ENCODE peak calls at places on chromosomes 7 and 10, in five cellular contexts. G is right lobe of liver, J is A549, O is uterus, Y is tibial artery. N is an unnamed sample. For H3K9me3 and H3K4me1, the result is how much of the 10 kb centered on the place peaks cover.

GRCh38 chr10:93346712-93347111 is 135.4 kb downstream of the MYOF start:
- DNase-seq in G (no peak), J (no peak), O (no peak), Y (no peak), N (no peak)

GRCh38 chr7:151225948-151226510 is 976 bp downstream of the ABCF2 start:
- DNase-seq in G (no peak), J (no peak), O (no peak), Y (peak), N (no peak)

GRCh38 chr7:157905740-157906461 is 569.1 kb downstream of the DNAJB6 start:
- DNase-seq in G (no peak), J (no peak), O (no peak), Y (peak), N (no peak)

GRCh38 chr7:154928136-154929005 is 74.6 kb downstream of the PAXIP1 start:
- DNase-seq in G (no peak), J (peak), O (peak), Y (no peak), N (no peak)

GRCh38 chr7:85078181-85078580 is 108.7 kb downstream of the SEMA3D start:
- DNase-seq in G (no peak), J (no peak), O (no peak), Y (no peak), N (no peak)

GRCh38 chr10:78458983-78459638 is 425.4 kb downstream of the RPS24 start:
- DNase-seq in G (no peak), J (peak), O (no peak), Y (no peak), N (no peak)

GRCh38 chr7:38328814-38329213 is 55.4 kb upstream of the TARP start:
- DNase-seq in G (no peak), J (no peak), O (no peak), Y (no peak), N (no peak)

GRCh38 chr7:29684787-29685650 is 121.3 kb upstream of the WIPF3 start:
- DNase-seq in G (peak), J (peak), O (peak), Y (peak), N (peak)

GRCh38 chr7:607938-608337 is 88.3 kb upstream of the PDGFA start:
- DNase-seq in G (no peak), J (no peak), O (no peak), Y (no peak), N (no peak)

GRCh38 chr7:90211391-90212148 is at the start of gene STEAP2:
- DNase-seq in G (peak), J (peak), O (peak), Y (peak), N (peak)

GRCh38 chr7:1874522-1875389 is 204.7 kb downstream of the ELFN1 start:
- DNase-seq in G (no peak), J (no peak), O (no peak), Y (no peak), N (no peak)

GRCh38 chr10:127905623-127906261 is 1.2 kb upstream of the PTPRE start:
- DNase-seq in G (no peak), J (no peak), O (no peak), Y (no peak), N (no peak)

GRCh38 chr7:20376796-20377195 is 46.1 kb downstream of the ITGB8 start:
- DNase-seq in G (no peak), J (no peak), O (no peak), Y (no peak), N (no peak)

GRCh38 chr7:47148541-47149207 is 433.2 kb downstream of the TNS3 start:
- DNase-seq in G (no peak), J (no peak), O (no peak), Y (no peak), N (no peak)

GRCh38 chr10:92848037-92848440 is 281 bp upstream of the EXOC6 start:
- DNase-seq in G (no peak), J (no peak), O (no peak), Y (no peak), N (no peak)

GRCh38 chr10:49598164-49598856 is 11.8 kb upstream of the SLC18A3 start:
- DNase-seq in G (no peak), J (no peak), O (no peak), Y (peak), N (no peak)

GRCh38 chr10:97922378-97922758 is 72.7 kb downstream of the GOLGA7B start:
- DNase-seq in G (no peak), J (no peak), O (no peak), Y (no peak), N (no peak)

GRCh38 chr7:3897430-3898385 is 596.7 kb downstream of the SDK1 start:
- DNase-seq in G (no peak), J (peak), O (no peak), Y (no peak), N (no peak)

GRCh38 chr7:66281678-66282593 is 76.8 kb downstream of the TPST1 start:
- DNase-seq in G (no peak), J (peak), O (peak), Y (no peak), N (no peak)

GRCh38 chr10:44923611-44924010 is 12.5 kb downstream of the TMEM72 start:
- DNase-seq in G (no peak), J (no peak), O (no peak), Y (peak), N (no peak)

GRCh38 chr10:11147723-11148122 is 130.1 kb downstream of the CELF2 start:
- DNase-seq in G (no peak), J (no peak), O (no peak), Y (no peak), N (no peak)

GRCh38 chr7:150451097-150451793 is 815 bp downstream of the GIMAP8 start:
- DNase-seq in G (peak), J (no peak), O (no peak), Y (peak), N (peak)

GRCh38 chr7:33895025-33895804 is 10.1 kb upstream of the BMPER start:
- DNase-seq in G (peak), J (peak), O (peak), Y (peak), N (peak)

GRCh38 chr7:10644849-10645248 is 328.8 kb upstream of the PHF14 start:
- DNase-seq in G (no peak), J (no peak), O (no peak), Y (no peak), N (no peak)

GRCh38 chr10:79488303-79488702 is 24.0 kb upstream of the EIF5AL1 start:
- DNase-seq in G (no peak), J (peak), O (peak), Y (peak), N (peak)

GRCh38 chr7:7696458-7697119 is 21.8 kb downstream of the RPA3 start:
- DNase-seq in G (no peak), J (no peak), O (no peak), Y (no peak), N (no peak)

GRCh38 chr7:106039486-106040060 is 72.5 kb downstream of the SYPL1 start:
- DNase-seq in G (no peak), J (no peak), O (peak), Y (no peak), N (no peak)

GRCh38 chr10:124743188-124744046 is 761 bp downstream of the FAM53B start:
- DNase-seq in G (no peak), J (peak), O (peak), Y (no peak), N (no peak)

GRCh38 chr7:158501300-158502067 is 86.1 kb downstream of the PTPRN2 start:
- DNase-seq in G (no peak), J (no peak), O (no peak), Y (no peak), N (no peak)

GRCh38 chr7:2813350-2814185 is 30.5 kb downstream of the GNA12 start:
- DNase-seq in G (no peak), J (no peak), O (no peak), Y (no peak), N (no peak)

GRCh38 chr7:50308301-50309129 is 4.0 kb downstream of the IKZF1 start:
- DNase-seq in G (no peak), J (no peak), O (no peak), Y (no peak), N (no peak)

GRCh38 chr10:16904619-16905018 is 87.4 kb upstream of the RSU1 start:
- DNase-seq in G (no peak), J (no peak), O (no peak), Y (no peak), N (no peak)

GRCh38 chr7:67387851-67388250 is 391.2 kb downstream of the TYW1 start:
- DNase-seq in G (no peak), J (no peak), O (no peak), Y (no peak), N (no peak)

GRCh38 chr10:61792097-61792496 is 109.4 kb upstream of the ARID5B start:
- DNase-seq in G (no peak), J (no peak), O (no peak), Y (no peak), N (no peak)

GRCh38 chr10:79140906-79141305 is 72.1 kb downstream of the ZMIZ1 start:
- DNase-seq in G (no peak), J (no peak), O (no peak), Y (no peak), N (no peak)

GRCh38 chr10:13470270-13470669 is 58.5 kb downstream of the BEND7 start:
- DNase-seq in G (no peak), J (no peak), O (no peak), Y (no peak), N (no peak)
- TF ChIP-seq CTCF in G (no peak), J (no peak), O (no peak), Y (no peak), N (no peak)

GRCh38 chr10:103203466-103203865 is 10.4 kb upstream of the NT5C2 start:
- DNase-seq in G (no peak), J (no peak), O (no peak), Y (no peak), N (no peak)

GRCh38 chr10:103204353-103205255 is 11.5 kb upstream of the NT5C2 start:
- DNase-seq in G (no peak), J (peak), O (no peak), Y (no peak), N (no peak)

GRCh38 chr10:103202319-103202718 is 9.2 kb upstream of the NT5C2 start:
- DNase-seq in G (no peak), J (no peak), O (no peak), Y (no peak), N (no peak)

DNA sequence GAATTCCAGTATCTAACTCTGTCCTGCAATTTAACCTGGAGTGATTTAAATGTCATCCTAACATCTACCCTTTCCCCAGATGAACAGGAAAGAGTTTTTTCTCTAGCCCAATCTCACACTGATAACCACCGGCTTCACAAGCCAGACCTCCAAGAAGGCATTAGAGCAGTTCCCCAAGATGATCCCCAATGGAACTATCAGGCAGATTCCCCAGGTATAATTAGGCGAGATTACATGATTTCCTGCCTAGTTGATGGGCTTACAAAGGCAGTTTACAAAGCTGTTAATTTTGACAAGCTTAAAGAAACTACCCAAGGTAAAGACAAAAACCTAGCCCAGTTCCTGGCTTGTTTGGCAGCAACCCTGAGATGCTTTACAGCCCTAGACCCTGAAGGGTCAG is 14.1 kb upstream of the NT5C2 start:
- DNase-seq in G (no peak), J (no peak), O (no peak), Y (no peak), N (no peak)
- H3K9me3 ChIP-seq in G (under half), J (under half), O (under half), Y (under half), N (under half)

DNA sequence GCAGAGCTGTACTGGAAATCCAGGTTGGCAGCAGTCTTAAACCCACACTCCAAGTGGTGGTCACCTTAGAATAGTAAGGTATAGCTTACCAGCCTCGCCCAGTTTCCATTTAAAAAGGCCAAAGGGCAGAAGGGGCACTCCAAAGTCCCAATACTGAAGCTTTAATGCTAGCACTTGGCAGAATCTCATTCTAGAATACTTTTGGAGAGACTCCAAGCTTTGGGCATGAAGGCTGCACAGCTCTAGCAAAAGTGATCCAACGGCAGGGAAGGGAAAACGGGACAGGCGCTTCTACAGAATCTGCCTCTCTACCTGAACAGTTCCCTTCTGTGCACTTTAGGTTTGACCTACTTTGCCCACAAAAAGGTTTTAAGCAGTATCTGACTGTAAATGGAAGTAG is 19.7 kb downstream of the SMURF1 start:
- DNase-seq in G (no peak), J (no peak), O (no peak), Y (no peak), N (no peak)
- H3K4me1 ChIP-seq in G (under half), J (half or more), O (under half), Y (half or more), N (under half)

GRCh38 chr10:5976689-5977470 is 463 bp downstream of the IL15RA start:
- DNase-seq in G (peak), J (peak), O (peak), Y (no peak), N (peak)

GRCh38 chr10:5973069-5973468 is 4.3 kb downstream of the IL15RA start:
- DNase-seq in G (no peak), J (no peak), O (no peak), Y (no peak), N (no peak)

GRCh38 chr10:5975641-5976473 is 1.5 kb downstream of the IL15RA start:
- DNase-seq in G (no peak), J (no peak), O (peak), Y (peak), N (no peak)

GRCh38 chr10:5981529-5981928 is 4.2 kb upstream of the IL15RA start:
- DNase-seq in G (no peak), J (no peak), O (no peak), Y (no peak), N (no peak)

DNA sequence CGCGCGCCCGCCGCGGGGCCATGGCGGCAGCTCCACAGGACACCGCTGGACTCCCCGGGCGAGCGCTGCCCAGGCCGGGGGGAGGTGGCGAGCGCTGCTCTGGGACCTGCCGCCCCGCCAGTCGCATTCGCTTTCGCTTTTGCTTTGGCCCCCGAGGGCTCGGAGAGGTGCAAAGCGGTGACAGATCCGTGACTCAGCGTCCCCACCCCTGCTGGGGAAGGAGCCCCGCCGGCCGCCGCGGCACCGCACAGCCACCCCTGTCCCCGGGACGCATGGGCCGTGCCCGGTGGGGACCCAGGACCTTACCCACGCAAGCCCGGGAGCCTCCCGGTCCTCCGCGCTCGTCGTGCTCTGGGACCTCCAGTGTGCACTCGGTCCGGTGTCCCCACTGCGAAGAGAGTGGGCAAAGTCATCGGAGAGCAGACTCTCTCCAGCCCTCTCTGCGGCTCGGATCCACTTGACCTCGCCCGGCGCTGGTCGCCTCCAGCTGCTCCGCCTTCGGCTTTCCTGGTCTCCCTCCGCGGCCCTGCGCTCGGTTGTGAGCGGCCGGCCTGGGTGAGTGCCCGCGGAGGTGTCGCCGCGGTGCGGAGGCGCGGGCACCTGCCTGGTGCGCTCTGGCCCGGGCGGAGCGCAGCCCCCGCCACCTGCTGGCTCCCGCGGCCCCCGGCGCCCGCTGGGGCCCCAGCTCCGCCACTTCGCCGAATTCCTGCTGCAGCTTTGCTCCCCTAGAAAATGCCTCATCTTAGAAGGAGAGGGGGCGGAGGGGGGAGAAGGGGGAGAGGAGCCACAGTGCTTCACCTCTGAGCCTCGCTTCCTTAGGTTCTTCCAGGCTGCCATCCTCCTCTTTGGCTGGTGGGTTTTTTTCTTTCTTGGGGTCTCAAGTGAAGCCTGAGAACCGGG is at the start of gene IL15RA:
- DNase-seq in G (peak), J (peak), O (peak), Y (peak), N (peak)
- TF ChIP-seq CTCF in G (peak), J (peak), O (peak), Y (no peak), N (no peak)

N was measured in lung.